ENCODE peak calls at places on chromosomes 3 and 15, in four cellular contexts. W is HepG2, V is K562, G is GM12878. Y is an unnamed sample.

GRCh38 chr3:171644681-171645080 is 165.6 kb downstream of the PLD1 start:
- DNase-seq in W (no peak), G (no peak), V (no peak), Y (no peak)

GRCh38 chr3:52090131-52090548 is 33.8 kb upstream of the DUSP7 start:
- DNase-seq in G (no peak), W (no peak), V (no peak), Y (no peak)

GRCh38 chr15:45203182-45203581 is 15.4 kb upstream of the SHF start:
- DNase-seq in W (no peak), V (no peak), G (no peak), Y (no peak)

GRCh38 chr3:36893137-36893557 is 51.7 kb downstream of the TRANK1 start:
- DNase-seq in V (peak), G (no peak), W (no peak), Y (no peak)

GRCh38 chr3:155661730-155662129 is 83.1 kb downstream of the PLCH1 start:
- DNase-seq in V (no peak), W (no peak), G (no peak), Y (no peak)

GRCh38 chr15:82228750-82229149 is 33.8 kb downstream of the EFL1 start:
- DNase-seq in V (no peak), W (no peak), G (no peak), Y (no peak)

GRCh38 chr15:90264649-90265048 is 823 bp upstream of the NGRN start:
- DNase-seq in G (no peak), V (no peak), W (peak), Y (no peak)

GRCh38 chr3:81695302-81695701 is 66.1 kb downstream of the GBE1 start:
- DNase-seq in G (no peak), W (no peak), V (no peak), Y (no peak)

GRCh38 chr3:25783661-25784512 is 644 bp upstream of the NGLY1 start:
- DNase-seq in G (no peak), W (peak), V (no peak), Y (peak)

GRCh38 chr15:70210076-70210475 is 112.4 kb upstream of the TLE3 start:
- DNase-seq in V (no peak), G (no peak), W (no peak), Y (no peak)

GRCh38 chr15:78448441-78449219 is 10.6 kb downstream of the IREB2 start:
- DNase-seq in G (no peak), W (no peak), V (no peak), Y (no peak)

GRCh38 chr15:50819344-50819743 is 53.8 kb upstream of the SPPL2A start:
- DNase-seq in W (no peak), G (no peak), V (no peak), Y (no peak)

GRCh38 chr3:64166584-64167155 is 58.6 kb downstream of the PRICKLE2 start:
- DNase-seq in G (no peak), W (peak), V (no peak), Y (no peak)

GRCh38 chr3:65979152-65979551 is 59.6 kb downstream of the MAGI1 start:
- DNase-seq in G (no peak), W (no peak), V (no peak), Y (no peak)

GRCh38 chr3:47347217-47347801 is 33.5 kb upstream of the PTPN23 start:
- DNase-seq in W (no peak), G (peak), V (peak), Y (no peak)

GRCh38 chr3:187027531-187027936 is 97.2 kb downstream of the ST6GAL1 start:
- DNase-seq in G (no peak), V (no peak), W (no peak), Y (no peak)

GRCh38 chr15:43923553-43923952 is 96.8 kb downstream of the WDR76 start:
- DNase-seq in V (no peak), W (no peak), G (no peak), Y (no peak)

GRCh38 chr3:127970966-127971592 is 56.0 kb downstream of the KBTBD12 start:
- DNase-seq in V (peak), W (peak), G (peak), Y (peak)

GRCh38 chr15:32908921-32909320 is 191.1 kb downstream of the GREM1 start:
- DNase-seq in W (no peak), G (no peak), V (no peak), Y (no peak)

GRCh38 chr3:69737396-69737795 is 1.9 kb upstream of the MITF start:
- DNase-seq in W (no peak), V (no peak), G (no peak), Y (no peak)

GRCh38 chr3:38528457-38528856 is 32.3 kb downstream of the EXOG start:
- DNase-seq in W (peak), G (no peak), V (no peak), Y (no peak)

GRCh38 chr3:129918461-129918860 is 24.9 kb upstream of the TMCC1 start:
- DNase-seq in V (no peak), G (no peak), W (no peak), Y (no peak)

GRCh38 chr3:14518432-14518802 is 21.7 kb downstream of the GRIP2 start:
- DNase-seq in G (no peak), W (no peak), V (no peak), Y (no peak)

GRCh38 chr3:100042144-100042543 is 72.2 kb downstream of the FILIP1L start:
- DNase-seq in V (no peak), G (no peak), W (no peak), Y (no peak)

GRCh38 chr15:38685686-38686339 is 121.2 kb upstream of the RASGRP1 start:
- DNase-seq in W (no peak), V (no peak), G (no peak), Y (no peak)

GRCh38 chr15:97566957-97567356 is 393.5 kb upstream of the ARRDC4 start:
- DNase-seq in W (no peak), G (no peak), V (no peak), Y (no peak)

DNA sequence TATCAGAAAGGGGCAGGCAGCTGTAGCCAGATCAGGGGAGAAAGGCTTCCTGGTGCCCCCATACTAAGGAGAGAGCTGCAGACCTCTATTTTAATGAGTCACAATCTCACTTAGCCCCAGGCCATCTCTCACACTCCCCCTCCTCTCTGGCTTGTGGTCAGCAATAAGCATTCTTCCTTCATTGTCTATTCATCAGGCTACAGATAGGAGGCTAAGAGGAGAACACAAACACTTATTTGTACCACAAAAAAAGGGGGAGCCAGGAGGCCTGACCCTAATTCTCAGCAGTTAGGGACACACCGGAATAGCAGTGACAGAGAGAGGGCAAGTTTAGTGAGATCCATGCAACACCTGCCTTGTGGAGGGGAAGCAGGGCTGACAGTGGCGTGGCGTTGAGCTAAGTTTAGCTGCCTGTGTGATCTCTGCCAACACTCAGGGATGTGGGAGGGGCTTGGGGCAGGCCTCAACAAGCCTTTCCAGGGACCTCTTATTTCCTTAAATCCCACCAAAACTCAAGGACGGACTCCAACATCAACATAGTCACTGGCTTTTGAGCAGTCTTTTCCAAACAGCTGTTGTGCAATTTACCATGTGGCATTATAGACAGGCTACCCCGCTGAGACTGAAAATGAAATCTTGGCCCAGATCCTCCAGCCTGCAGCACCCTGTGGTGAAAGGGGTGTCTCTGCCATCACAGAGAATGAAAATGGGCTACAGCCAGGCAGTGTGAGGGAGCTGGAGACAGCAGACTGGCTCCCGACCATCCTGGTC is 191.9 kb upstream of the TSC22D2 start:
- DNase-seq in W (no peak), V (no peak), G (no peak), Y (no peak)
- TF ChIP-seq JUND in W (no peak), V (no peak), G (no peak), Y (no peak)

DNA sequence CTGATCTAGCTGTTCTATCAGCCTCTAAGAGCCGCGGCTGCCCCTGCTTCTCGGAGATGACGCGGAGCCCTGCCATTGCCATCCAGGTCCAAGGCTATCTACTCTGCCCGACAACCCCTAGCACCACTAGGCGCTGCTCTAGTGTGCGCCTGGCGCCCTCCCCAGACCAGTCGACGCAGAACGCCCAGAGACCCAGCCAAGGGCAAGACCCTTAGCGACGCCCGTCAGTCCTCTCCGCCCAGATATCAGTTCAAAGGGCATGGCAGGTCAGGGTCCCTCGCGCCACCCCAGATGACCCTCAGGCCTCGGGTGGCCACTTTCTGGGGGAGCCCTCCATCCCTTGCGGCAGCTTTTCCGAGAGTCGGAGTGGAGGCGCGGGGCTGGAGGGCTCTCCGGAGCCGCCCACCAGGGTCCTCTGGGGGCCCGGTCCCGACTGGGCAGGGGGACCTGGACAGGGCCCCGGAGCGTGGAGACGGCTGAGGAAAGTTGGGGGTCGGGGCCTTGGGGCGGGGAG is 371 bp upstream of the CLSTN2 start:
- DNase-seq in W (no peak), V (no peak), G (no peak), Y (peak)
- TF ChIP-seq JUND in W (no peak), V (no peak), G (no peak), Y (no peak)

DNA sequence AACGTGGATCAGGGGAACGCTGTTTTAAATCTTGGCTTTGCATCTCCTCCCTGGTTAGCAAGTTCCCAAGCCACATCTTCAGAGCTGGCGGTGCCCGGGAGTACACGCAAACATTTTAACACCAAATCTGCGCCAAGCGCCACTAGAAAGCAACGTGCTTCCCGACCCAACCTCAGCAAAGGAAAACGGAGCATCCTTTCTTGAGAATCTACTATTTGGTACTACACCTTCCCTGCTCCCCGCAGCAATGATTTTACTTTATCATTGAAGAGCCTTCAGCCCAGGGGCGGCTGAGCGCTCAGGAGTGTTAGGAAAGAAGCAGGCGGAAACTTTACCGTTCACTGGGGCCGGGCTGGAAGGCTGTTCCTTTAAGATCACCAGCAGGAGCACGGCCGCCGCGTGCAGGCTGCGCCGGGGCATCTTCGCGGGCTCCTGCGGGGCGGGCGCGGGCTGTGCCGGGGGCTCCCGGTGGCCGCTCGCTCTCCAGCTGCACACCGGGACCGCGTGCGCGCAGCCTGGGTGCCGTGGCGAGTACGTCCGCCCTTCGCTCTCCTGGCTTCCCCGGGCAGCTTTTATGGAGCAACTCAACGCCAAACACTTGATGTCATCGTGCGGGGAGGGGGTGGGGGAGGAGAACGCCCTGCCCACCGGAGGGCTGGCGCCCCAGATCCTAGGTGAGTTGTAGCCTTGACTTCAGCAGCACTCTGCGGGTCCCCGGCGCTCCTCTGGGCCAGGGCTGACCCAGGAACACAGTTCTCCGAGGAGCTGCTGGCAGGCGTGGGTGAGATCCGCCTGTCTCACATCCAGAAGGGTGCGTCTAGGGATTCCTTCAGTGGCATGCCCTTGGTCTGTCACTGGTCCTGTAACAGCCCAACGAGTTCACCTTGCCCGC is at the start of gene CA12:
- DNase-seq in G (no peak), W (peak), V (no peak), Y (peak)
- TF ChIP-seq JUND in G (no peak), W (no peak), V (no peak), Y (no peak)

GRCh38 chr3:32147935-32148334 is 41.5 kb downstream of the GPD1L start:
- DNase-seq in W (no peak), G (no peak), V (no peak), Y (no peak)
- TF ChIP-seq JUND in W (no peak), G (no peak), V (no peak), Y (no peak)

GRCh38 chr15:25850154-25851111 is 12.7 kb downstream of the ATP10A start:
- DNase-seq in G (peak), V (peak), W (peak), Y (peak)
- TF ChIP-seq JUND in G (no peak), V (peak), W (peak), Y (peak)

DNA sequence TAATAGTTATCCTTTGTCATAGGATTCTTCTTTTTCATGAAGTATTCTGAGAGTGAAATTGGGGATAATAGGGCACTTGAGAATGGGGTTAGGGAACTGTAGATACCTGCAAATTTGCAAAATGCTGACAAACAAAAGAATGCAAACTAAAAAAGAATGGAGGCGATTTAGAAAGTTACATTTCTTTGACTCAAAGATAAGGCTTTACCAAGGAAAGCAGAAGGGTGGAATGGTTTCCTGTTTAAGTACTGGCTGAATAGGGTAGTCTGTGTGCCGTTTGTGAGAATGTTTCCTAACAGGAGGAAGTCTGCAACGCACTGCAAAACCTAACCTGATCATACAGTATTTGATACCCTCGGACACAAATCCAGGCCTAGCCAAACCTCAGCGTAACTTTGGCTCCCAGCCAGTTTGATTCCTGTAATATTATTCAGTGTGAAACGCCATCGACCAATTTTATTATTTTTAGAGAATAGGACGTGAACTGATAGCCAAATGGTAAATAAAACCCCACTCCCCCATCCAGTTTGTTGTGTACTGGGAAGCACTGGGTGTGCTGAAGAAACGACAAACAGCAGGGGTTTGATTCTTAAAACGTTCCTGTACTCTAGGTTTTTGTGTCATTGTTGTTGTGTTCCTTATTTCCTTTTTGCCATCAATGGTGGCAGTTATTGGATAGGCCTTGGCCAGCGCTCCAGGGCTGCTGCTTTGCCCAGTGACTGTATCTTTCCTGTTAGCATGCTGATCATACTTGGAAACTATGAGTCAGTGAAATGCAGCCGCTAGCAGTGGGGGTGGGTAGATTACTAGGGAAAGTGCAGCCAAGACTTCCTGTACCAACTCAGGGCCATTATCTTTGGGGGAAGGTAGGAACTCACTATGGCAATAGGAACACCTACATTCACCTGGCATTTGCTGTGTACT is 148.0 kb upstream of the TBL1XR1 start:
- DNase-seq in W (peak), G (no peak), V (peak), Y (peak)
- TF ChIP-seq JUND in W (peak), G (no peak), V (peak), Y (peak)

DNA sequence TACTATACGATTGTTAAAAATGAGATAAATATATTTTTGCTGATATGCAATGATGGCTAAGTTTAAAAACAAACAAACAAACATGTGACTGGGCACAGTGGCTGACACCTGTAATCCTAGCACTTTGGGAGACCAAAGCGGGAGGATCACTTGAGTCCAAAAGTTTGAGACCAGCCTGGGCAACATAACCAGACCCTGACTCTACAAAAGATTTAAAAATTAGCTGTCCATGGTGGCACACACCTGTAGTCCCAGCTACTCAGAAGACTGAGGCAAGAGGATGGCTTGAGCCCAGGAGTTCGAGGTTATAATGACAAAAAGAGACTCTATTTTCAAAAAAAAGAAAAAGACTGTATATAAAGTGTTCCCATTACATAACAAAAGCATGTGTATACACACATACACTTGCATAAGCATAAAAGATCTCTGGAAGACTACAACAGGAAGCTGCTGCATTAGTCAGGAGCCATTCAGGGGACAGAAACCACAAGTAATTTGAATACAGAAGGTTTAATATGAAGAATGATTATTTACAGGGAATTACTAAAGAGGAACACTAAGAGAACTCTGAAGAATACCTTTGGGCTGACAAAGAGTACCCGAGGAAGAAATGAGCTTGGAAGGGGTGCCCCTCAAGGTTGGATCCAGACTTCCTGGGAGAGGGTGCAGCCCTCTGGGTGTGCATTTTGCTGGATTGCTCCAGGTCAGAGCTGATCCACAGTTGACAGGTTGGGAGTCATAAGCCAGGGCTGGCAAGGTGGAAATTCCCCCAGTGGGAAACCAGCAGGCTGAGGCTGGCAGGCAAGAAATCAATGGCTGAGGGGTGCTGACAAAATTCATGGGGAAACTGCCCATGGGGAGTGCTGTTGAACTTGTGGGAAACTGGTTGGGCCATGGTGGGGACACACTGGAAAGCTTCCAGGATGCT is 9.2 kb upstream of the TM4SF18 start:
- DNase-seq in W (no peak), V (no peak), G (no peak), Y (no peak)
- TF ChIP-seq JUND in W (no peak), V (no peak), G (no peak), Y (no peak)

GRCh38 chr3:168426196-168426595 is 330.5 kb upstream of the GOLIM4 start:
- DNase-seq in W (no peak), G (no peak), V (no peak), Y (no peak)
- TF ChIP-seq JUND in W (no peak), G (no peak), V (no peak), Y (no peak)